ENCODE peak calls at places on chromosomes 1 and 21, in nine cellular contexts. M, Z, T, P, W, S, K, J and E are unnamed samples.

GRCh38 chr1:161987872-161988271 is 35.8 kb downstream of the OLFML2B start:
- DNase-seq in K (no peak), J (no peak), T (no peak), W (no peak), P (no peak), M (no peak), Z (no peak), S (no peak), E (no peak)

GRCh38 chr21:42617476-42617875 is 35.9 kb upstream of the PDE9A start:
- DNase-seq in P (no peak), W (no peak), J (peak), T (no peak), M (no peak), Z (no peak), S (no peak), K (no peak), E (no peak)

GRCh38 chr1:171468120-171468790 is 17.1 kb upstream of the PRRC2C start:
- DNase-seq in S (peak), W (no peak), K (no peak), Z (no peak), T (peak), P (no peak), M (peak), J (no peak), E (no peak)

GRCh38 chr1:25958475-25958874 is 39.4 kb downstream of the PAFAH2 start:
- DNase-seq in J (no peak), T (peak), K (no peak), W (no peak), M (peak), Z (no peak), P (no peak), S (peak), E (no peak)

GRCh38 chr21:25094695-25095094 is 512.6 kb downstream of the MRPL39 start:
- DNase-seq in T (no peak), P (no peak), Z (no peak), M (no peak), K (no peak), W (no peak), S (no peak), J (no peak), E (no peak)

GRCh38 chr1:222555992-222556615 is 8.2 kb upstream of the HHIPL2 start:
- DNase-seq in J (no peak), M (no peak), K (no peak), Z (no peak), T (no peak), P (no peak), S (no peak), W (no peak), E (no peak)

GRCh38 chr1:179030130-179030529 is 4.4 kb downstream of the FAM20B start:
- DNase-seq in M (no peak), P (no peak), S (no peak), Z (no peak), W (no peak), J (no peak), T (no peak), K (no peak), E (no peak)

GRCh38 chr1:231186356-231187115 is 24.7 kb downstream of the TRIM67 start:
- DNase-seq in M (no peak), J (peak), K (no peak), P (no peak), T (no peak), Z (no peak), W (no peak), S (no peak), E (no peak)

GRCh38 chr1:75725861-75726361 is 1.4 kb downstream of the ACADM start:
- DNase-seq in W (peak), T (no peak), K (no peak), M (no peak), S (no peak), P (no peak), J (no peak), Z (no peak), E (peak)

GRCh38 chr1:207913951-207914350 is 3.0 kb upstream of the CD34 start:
- DNase-seq in Z (no peak), M (no peak), P (no peak), S (no peak), W (no peak), K (no peak), T (no peak), J (no peak), E (no peak)

GRCh38 chr1:36248250-36248894 is 24.1 kb downstream of the THRAP3 start:
- DNase-seq in M (peak), S (peak), T (peak), Z (no peak), J (no peak), P (no peak), W (peak), K (no peak), E (peak)

GRCh38 chr1:64884261-64885040 is 81.9 kb downstream of the JAK1 start:
- DNase-seq in M (peak), W (no peak), T (peak), J (no peak), S (no peak), K (no peak), Z (no peak), P (no peak), E (no peak)

GRCh38 chr21:14603202-14603601 is 57.1 kb upstream of the SAMSN1 start:
- DNase-seq in T (no peak), W (no peak), J (no peak), S (peak), M (peak), P (no peak), Z (no peak), K (no peak), E (no peak)

GRCh38 chr1:150537732-150538684 is 11.2 kb upstream of the ADAMTSL4 start:
- DNase-seq in M (peak), T (peak), P (no peak), J (no peak), S (peak), W (no peak), Z (no peak), K (no peak), E (no peak)

GRCh38 chr1:117600325-117600916 is 5.4 kb upstream of the TENT5C start:
- DNase-seq in J (no peak), S (no peak), K (no peak), M (no peak), Z (no peak), T (no peak), P (no peak), W (no peak), E (no peak)